ENCODE peak calls at places on chromosomes 4 and X, in nine cellular contexts. Z is CMK; O is activated CD8-positive, alpha-beta T cell treated with anti-CD3 and anti-CD28 coated beads, Interleukin-2, amount 10 ng/mL, durations not matched to agents 7 days and 5 days; H is iPS DF 6.9; A is NCI-H1105 treated with DMSO at 0.1 percent for 48 hours; G is stimulated activated CD8-positive, alpha-beta memory T cell treated with anti-CD3 and anti-CD28 coated beads, Interleukin-15, amount 100 ng/mL, for 4 hours; F is GM12891; N is choroid plexus epithelial cell; L is fibroblast of the aortic adventitia. R is an unnamed sample.

GRCh38 chrX:50430917-50431316 is 39.7 kb downstream of the DGKK start:
- DNase-seq in O (no peak), G (no peak), A (no peak), H (no peak), F (no peak), N (no peak), L (no peak), Z (no peak), R (no peak)

GRCh38 chr4:137363496-137363895 is 168.8 kb downstream of the PCDH18 start:
- DNase-seq in N (peak), A (no peak), F (no peak), O (no peak), G (no peak), H (no peak), Z (no peak), L (no peak), R (no peak)

GRCh38 chr4:91519155-91519554 is 784.6 kb upstream of the GRID2 start:
- DNase-seq in Z (no peak), F (no peak), O (no peak), A (no peak), L (no peak), H (no peak), G (no peak), N (no peak), R (no peak)

GRCh38 chrX:30580641-30581040 is 3.1 kb upstream of the TASL start:
- DNase-seq in A (no peak), N (no peak), Z (no peak), O (no peak), H (no peak), G (no peak), L (no peak), F (no peak), R (no peak)

GRCh38 chrX:68695206-68695845 is 47.9 kb downstream of the STARD8 start:
- DNase-seq in F (no peak), A (no peak), H (no peak), O (no peak), L (no peak), G (no peak), Z (no peak), N (no peak), R (no peak)

GRCh38 chr4:181017038-181017437 is 1226.2 kb upstream of the TENM3 start:
- DNase-seq in Z (no peak), F (no peak), O (no peak), G (no peak), N (no peak), H (no peak), L (no peak), A (no peak), R (no peak)

GRCh38 chr4:168584321-168584771 is 87.5 kb downstream of the PALLD start:
- DNase-seq in F (no peak), Z (no peak), G (no peak), H (no peak), L (peak), N (peak), O (no peak), A (no peak), R (no peak)

GRCh38 chr4:38094419-38094818 is 134.2 kb downstream of the PTTG2 start:
- DNase-seq in Z (peak), O (no peak), N (no peak), A (no peak), G (no peak), H (no peak), F (no peak), L (no peak), R (no peak)

GRCh38 chr4:952881-953573 is 20.3 kb downstream of the DGKQ start:
- DNase-seq in F (peak), L (no peak), O (no peak), A (no peak), H (no peak), G (no peak), Z (no peak), N (no peak), R (no peak)

GRCh38 chr4:97252615-97253154 is 890.6 kb downstream of the STPG2 start:
- DNase-seq in Z (peak), H (no peak), L (no peak), N (no peak), O (no peak), A (no peak), F (no peak), G (no peak), R (no peak)

GRCh38 chr4:86594559-86595425 is 677 bp downstream of the PTPN13 start:
- DNase-seq in N (peak), F (no peak), G (no peak), H (no peak), A (peak), Z (peak), O (no peak), L (peak), R (no peak)

GRCh38 chrX:12967711-12968465 is 7.0 kb upstream of the TMSB4X start:
- DNase-seq in O (peak), G (no peak), F (no peak), N (no peak), L (no peak), H (no peak), A (no peak), Z (no peak), R (no peak)

GRCh38 chrX:120377179-120377578 is 15.3 kb downstream of the ATP1B4 start:
- DNase-seq in A (no peak), G (no peak), H (no peak), Z (no peak), N (no peak), L (no peak), F (no peak), O (no peak), R (no peak)

GRCh38 chrX:74534569-74535038 is 79.8 kb downstream of the RLIM start:
- DNase-seq in A (no peak), O (no peak), L (peak), G (no peak), Z (no peak), F (no peak), H (no peak), N (peak), R (no peak)

GRCh38 chr4:133275246-133275645 is 126.2 kb downstream of the PCDH10 start:
- DNase-seq in O (no peak), L (no peak), N (peak), G (no peak), A (no peak), H (no peak), F (no peak), Z (no peak), R (no peak)

GRCh38 chrX:22192419-22193086 is 80.2 kb upstream of the CBLL2 start:
- DNase-seq in N (peak), A (peak), G (peak), L (peak), O (peak), F (peak), H (peak), Z (peak), R (no peak)

GRCh38 chr4:41057456-41057855 is 156.9 kb downstream of the APBB2 start:
- DNase-seq in A (no peak), N (peak), H (no peak), F (no peak), O (no peak), Z (no peak), G (no peak), L (no peak), R (no peak)

GRCh38 chrX:21487832-21488231 is 113.6 kb downstream of the CNKSR2 start:
- DNase-seq in A (peak), O (no peak), Z (no peak), G (no peak), F (no peak), H (no peak), N (peak), L (no peak), R (no peak)

GRCh38 chr4:925771-926500 is 6.2 kb downstream of the GAK start:
- DNase-seq in L (no peak), G (no peak), Z (no peak), H (no peak), F (no peak), N (peak), A (no peak), O (no peak), R (no peak)

GRCh38 chr4:113170818-113171468 is 121.5 kb downstream of the ANK2 start:
- DNase-seq in G (no peak), O (no peak), F (no peak), H (no peak), Z (no peak), N (no peak), A (no peak), L (no peak), R (no peak)

GRCh38 chr4:4990329-4990728 is 28.9 kb downstream of the CYTL1 start:
- DNase-seq in A (no peak), G (no peak), F (no peak), O (no peak), Z (no peak), N (peak), H (no peak), L (peak), R (no peak)

R was measured in ascending aorta.